ENCODE peak calls at places on chromosomes 7 and 10, in six cellular contexts. C is Panc1, I is right lobe of liver, S is fibroblast of lung, E is PC-9, T is adrenal gland. B is an unnamed sample.

GRCh38 chr10:59323036-59323459 is 39.3 kb downstream of the FAM13C start:
- DNase-seq in S (no peak), T (no peak), C (no peak), E (no peak), I (peak), B (no peak)

GRCh38 chr10:7054915-7055314 is 355.9 kb downstream of the SFMBT2 start:
- DNase-seq in E (no peak), I (no peak), C (no peak), T (no peak), S (no peak), B (peak)

GRCh38 chr7:73746378-73746777 is 7.8 kb upstream of the ABHD11 start:
- DNase-seq in C (no peak), T (no peak), S (no peak), E (peak), I (no peak), B (no peak)

GRCh38 chr10:6348091-6348862 is 145.5 kb downstream of the PFKFB3 start:
- DNase-seq in E (no peak), S (peak), C (no peak), T (peak), I (no peak), B (no peak)

GRCh38 chr7:16083931-16084330 is 337.4 kb downstream of the CRPPA start:
- DNase-seq in I (no peak), S (peak), T (no peak), E (no peak), C (no peak), B (no peak)

GRCh38 chr7:2626498-2627117 is 5.2 kb upstream of the TTYH3 start:
- DNase-seq in C (no peak), S (peak), I (no peak), E (no peak), T (no peak), B (no peak)

GRCh38 chr10:101646369-101646768 is 48.6 kb downstream of the FBXW4 start:
- DNase-seq in S (no peak), I (no peak), E (no peak), T (no peak), C (no peak), B (no peak)

GRCh38 chr7:130131964-130132875 is 61.9 kb downstream of the KLHDC10 start:
- DNase-seq in S (no peak), T (no peak), I (no peak), E (no peak), C (no peak), B (peak)

GRCh38 chr10:35079763-35080162 is 10.4 kb downstream of the CUL2 start:
- DNase-seq in I (no peak), T (peak), E (no peak), S (peak), C (no peak), B (no peak)

GRCh38 chr7:16498122-16498521 is 28.5 kb upstream of the LRRC72 start:
- DNase-seq in I (no peak), S (no peak), T (no peak), C (no peak), E (no peak), B (no peak)

GRCh38 chr10:91410638-91411367 is 659 bp downstream of the HECTD2 start:
- DNase-seq in S (peak), T (peak), I (no peak), C (no peak), E (no peak), B (peak)

GRCh38 chr7:16627236-16627635 is 18.3 kb downstream of the ANKMY2 start:
- DNase-seq in T (no peak), E (no peak), S (peak), I (no peak), C (no peak), B (no peak)

GRCh38 chr10:58781873-58782488 is 269.3 kb downstream of the BICC1 start:
- DNase-seq in S (peak), I (no peak), E (peak), T (no peak), C (peak), B (peak)

GRCh38 chr10:42979730-42980467 is 97.0 kb upstream of the RET start:
- DNase-seq in C (no peak), E (no peak), I (no peak), T (peak), S (no peak), B (no peak)

GRCh38 chr7:15305002-15305600 is 256.7 kb downstream of the AGMO start:
- DNase-seq in C (peak), E (peak), T (peak), S (peak), I (peak), B (peak)

GRCh38 chr10:13942030-13942429 is 355.3 kb downstream of the PRPF18 start:
- DNase-seq in I (no peak), T (no peak), S (no peak), C (no peak), E (no peak), B (no peak)

GRCh38 chr10:30783939-30784500 is 154.5 kb upstream of the LYZL2 start:
- DNase-seq in C (peak), I (peak), S (peak), E (peak), T (peak), B (peak)

GRCh38 chr7:4726568-4726967 is 44.5 kb downstream of the FOXK1 start:
- DNase-seq in E (no peak), I (no peak), C (no peak), T (no peak), S (no peak), B (no peak)

GRCh38 chr7:55075464-55075971 is 56.7 kb downstream of the EGFR start:
- DNase-seq in I (peak), E (no peak), C (no peak), S (no peak), T (peak), B (no peak)

GRCh38 chr7:64849924-64850499 is 53.1 kb upstream of the ZNF273 start:
- DNase-seq in S (no peak), E (no peak), I (no peak), C (no peak), T (no peak), B (no peak)

DNA sequence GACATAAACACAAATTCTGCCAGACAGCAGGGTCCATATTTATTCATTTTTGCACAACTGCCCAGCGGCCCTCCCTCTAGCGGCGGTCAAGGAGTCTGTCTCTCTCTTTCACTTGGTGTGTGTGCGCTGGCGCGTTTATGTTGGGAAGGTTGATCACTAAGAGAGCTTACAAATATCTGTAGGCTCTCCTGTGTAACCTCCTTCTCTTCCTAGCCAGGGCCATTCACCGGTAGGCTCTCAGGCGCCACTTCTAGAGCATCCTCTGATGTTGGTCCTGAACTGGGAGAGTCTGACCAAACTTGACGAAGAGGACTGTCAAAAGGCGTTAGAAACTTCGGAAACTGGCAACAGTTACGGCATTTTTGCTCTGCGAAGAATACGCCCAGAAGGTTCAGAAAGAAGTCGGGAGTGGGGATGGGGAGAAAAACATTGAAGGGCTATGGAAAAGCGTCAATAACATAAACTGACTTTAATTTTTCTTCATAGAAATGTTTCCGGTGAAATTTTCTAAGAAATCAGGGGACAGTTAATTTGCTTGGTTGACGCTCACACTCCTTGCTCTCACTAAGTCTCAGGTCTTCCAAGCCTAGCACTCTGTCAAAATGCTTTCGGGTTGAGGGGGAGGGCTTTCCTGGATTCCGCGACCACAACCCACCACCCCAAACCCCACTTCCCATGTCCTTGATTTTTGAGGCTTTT is 731.1 kb downstream of the ZWINT start:
- DNase-seq in E (no peak), I (no peak), S (peak), C (peak), T (peak), B (no peak)
- H3K4me3 ChIP-seq in E (no peak), I (no peak), S (peak), C (peak), T (no peak), B (no peak)

GRCh38 chr7:79290841-79291497 is 162.5 kb downstream of the MAGI2 start:
- DNase-seq in E (no peak), I (no peak), T (no peak), C (peak), S (peak), B (no peak)
- H3K4me3 ChIP-seq in E (no peak), I (no peak), T (no peak), C (no peak), S (no peak), B (no peak)

DNA sequence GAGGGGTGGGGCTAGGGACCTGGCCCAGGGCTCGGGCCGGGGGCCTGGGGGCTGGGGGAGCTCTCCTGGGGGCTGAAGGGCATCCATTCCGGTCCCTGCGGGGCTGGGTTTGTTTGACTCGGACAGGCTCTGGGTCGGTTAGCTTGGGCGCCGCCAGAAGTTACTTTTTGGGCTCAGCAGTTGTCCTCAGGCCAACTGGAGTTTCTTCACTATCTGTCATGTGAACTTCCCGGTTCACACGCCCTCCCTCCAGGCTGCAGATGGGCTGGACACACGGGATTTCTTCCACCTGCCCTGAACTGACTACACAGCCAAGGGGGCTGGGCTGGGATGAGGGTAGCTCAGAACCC is 3.8 kb downstream of the SLC4A2 start:
- DNase-seq in I (peak), S (peak), E (peak), T (peak), C (no peak), B (peak)
- H3K4me3 ChIP-seq in I (peak), S (no peak), E (peak), T (peak), C (peak), B (peak)

GRCh38 chr7:26078437-26079362 is 73.3 kb upstream of the NFE2L3 start:
- DNase-seq in T (peak), C (no peak), I (no peak), E (peak), S (peak), B (peak)
- H3K4me3 ChIP-seq in T (peak), C (no peak), I (no peak), E (no peak), S (no peak), B (no peak)

GRCh38 chr10:110436554-110437350 is 61.0 kb upstream of the DUSP5 start:
- DNase-seq in T (no peak), I (peak), C (no peak), E (no peak), S (no peak), B (no peak)
- H3K4me3 ChIP-seq in T (no peak), I (no peak), C (no peak), E (no peak), S (no peak), B (no peak)

GRCh38 chr7:72334733-72335132 is 77.4 kb downstream of the CALN1 start:
- DNase-seq in I (no peak), S (no peak), C (no peak), T (no peak), E (no peak), B (no peak)

GRCh38 chr7:72336382-72336886 is 75.7 kb downstream of the CALN1 start:
- DNase-seq in I (no peak), E (no peak), C (no peak), S (no peak), T (no peak), B (no peak)

GRCh38 chr7:72336887-72337821 is 75.0 kb downstream of the CALN1 start:
- DNase-seq in I (no peak), S (no peak), C (no peak), E (no peak), T (no peak), B (no peak)

GRCh38 chr7:72335561-72336381 is 76.4 kb downstream of the CALN1 start:
- DNase-seq in I (no peak), T (no peak), C (no peak), S (no peak), E (no peak), B (no peak)

GRCh38 chr7:72337822-72338167 is 74.3 kb downstream of the CALN1 start:
- DNase-seq in I (no peak), C (no peak), S (no peak), E (no peak), T (no peak), B (no peak)
- H3K4me3 ChIP-seq in I (no peak), C (no peak), S (no peak), E (no peak), T (peak), B (no peak)

GRCh38 chr10:122115874-122116273 is 126.9 kb downstream of the TACC2 start:
- DNase-seq in S (no peak), I (no peak), C (no peak), T (no peak), E (no peak), B (no peak)

GRCh38 chr10:122114156-122114747 is 125.3 kb downstream of the TACC2 start:
- DNase-seq in T (peak), I (no peak), S (no peak), E (no peak), C (no peak), B (no peak)

GRCh38 chr10:122113161-122113944 is 124.4 kb downstream of the TACC2 start:
- DNase-seq in E (peak), S (peak), C (no peak), T (peak), I (peak), B (peak)

GRCh38 chr10:122112625-122113160 is 123.7 kb downstream of the TACC2 start:
- DNase-seq in I (peak), E (peak), T (peak), C (peak), S (peak), B (peak)

GRCh38 chr10:122112021-122112616 is 123.2 kb downstream of the TACC2 start:
- DNase-seq in I (no peak), E (no peak), S (no peak), T (no peak), C (no peak), B (no peak)
- H3K4me3 ChIP-seq in I (peak), E (peak), S (peak), T (peak), C (peak), B (no peak)

GRCh38 chr7:157585113-157585861 is 248.5 kb downstream of the DNAJB6 start:
- DNase-seq in S (no peak), T (no peak), I (no peak), C (no peak), E (no peak), B (no peak)
- H3K4me3 ChIP-seq in S (no peak), T (no peak), I (no peak), C (no peak), E (no peak), B (no peak)

DNA sequence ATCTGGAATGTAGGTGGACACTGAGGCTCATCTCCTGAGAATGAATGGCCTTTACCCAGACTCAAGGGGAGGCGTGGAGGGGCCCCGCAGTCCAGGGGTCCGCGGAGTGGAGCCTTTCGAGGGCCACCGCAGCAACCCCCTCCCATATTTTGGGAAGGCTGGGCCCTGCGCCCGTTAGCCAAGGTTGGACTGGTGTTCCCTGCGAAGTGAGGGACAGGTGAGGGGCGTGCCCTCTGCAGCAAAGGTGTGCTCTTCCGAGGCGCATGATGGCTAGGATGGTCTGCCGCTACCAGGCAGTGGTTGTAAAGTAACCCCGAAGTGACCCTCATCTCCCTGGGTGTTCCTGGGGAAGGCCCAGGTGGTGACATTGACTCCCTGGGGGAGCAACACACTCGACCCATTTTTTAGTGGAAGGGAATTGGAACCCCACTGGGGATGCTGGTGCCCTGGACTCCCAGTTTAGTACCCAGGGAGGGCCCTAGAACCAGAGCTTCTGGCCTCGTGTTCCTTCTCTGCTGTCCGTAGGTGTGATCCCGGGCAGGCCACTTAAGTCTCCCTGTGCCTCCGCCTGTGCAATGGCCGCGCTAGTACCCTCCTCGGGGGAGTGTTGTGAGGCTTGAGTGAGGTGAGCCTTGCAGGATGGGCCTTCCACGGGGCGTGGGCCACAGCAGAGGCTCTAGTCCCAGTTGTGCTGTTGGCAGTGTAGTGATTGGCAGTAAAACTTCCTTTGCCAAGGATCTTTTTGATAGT is 779 bp downstream of the FAM241B start:
- DNase-seq in C (no peak), T (peak), E (no peak), I (no peak), S (no peak), B (no peak)
- H3K4me3 ChIP-seq in C (peak), T (peak), E (peak), I (peak), S (no peak), B (peak)

B was measured in K562.